ENCODE peak calls at places on chromosomes 12 and 14, in six cellular contexts. P, G, W, J, Y and R are unnamed samples.

GRCh38 chr12:42568952-42569916 is 20.3 kb downstream of the PRICKLE1 start:
- DNase-seq in P (no peak), G (no peak), W (no peak), J (no peak), Y (no peak), R (no peak)

GRCh38 chr14:51652168-51653095 is 722 bp downstream of the FRMD6 start:
- DNase-seq in P (peak; percentile 56), G (no peak), W (peak; percentile 38), J (peak; percentile 82), Y (peak; percentile 71), R (peak; percentile 23)

GRCh38 chr14:90663680-90664079 is 152.6 kb downstream of the TTC7B start:
- DNase-seq in P (no peak), G (no peak), W (no peak), J (no peak), Y (no peak), R (no peak)

GRCh38 chr12:117836476-117836875 is 132.3 kb downstream of the KSR2 start:
- DNase-seq in P (no peak), G (no peak), W (no peak), J (no peak), Y (no peak), R (no peak)

GRCh38 chr12:85779768-85780167 is 56.4 kb downstream of the RASSF9 start:
- DNase-seq in P (no peak), G (no peak), W (no peak), J (no peak), Y (no peak), R (no peak)

GRCh38 chr12:82685721-82686222 is 934 bp upstream of the TMTC2 start:
- DNase-seq in P (peak; percentile 93), G (peak; percentile 98), W (peak; percentile 98), J (peak; percentile 96), Y (peak; percentile 99), R (peak; percentile 99)

GRCh38 chr12:53205747-53206146 is 1.3 kb downstream of the ITGB7 start:
- DNase-seq in P (no peak), G (peak; percentile 79), W (peak; percentile 34), J (no peak), Y (no peak), R (no peak)

GRCh38 chr12:124231980-124232653 is 62.8 kb upstream of the RFLNA start:
- DNase-seq in P (no peak), G (no peak), W (peak; percentile 83), J (no peak), Y (no peak), R (peak; percentile 62)

GRCh38 chr12:82358200-82359114 is at the start of the genes CCDC59 and METTL25:
- DNase-seq in P (peak; percentile 97), G (peak; percentile 97), W (peak; percentile 97), J (peak; percentile 97), Y (peak; percentile 99), R (peak; percentile 98)

GRCh38 chr12:6978188-6978986 is 7.7 kb downstream of the EMG1 start:
- DNase-seq in P (no peak), G (no peak), W (no peak), J (no peak), Y (no peak), R (peak; percentile 74)

GRCh38 chr14:22084393-22085281 is 411.0 kb upstream of the OR4E1 start:
- DNase-seq in P (no peak), G (no peak), W (no peak), J (no peak), Y (peak; percentile 34), R (no peak)

GRCh38 chr12:132400011-132400641 is 70.7 kb upstream of the GALNT9 start:
- DNase-seq in P (no peak), G (no peak), W (no peak), J (no peak), Y (no peak), R (peak; percentile 64)

GRCh38 chr12:51281202-51281924 is 11.1 kb upstream of the SMAGP start:
- DNase-seq in P (no peak), G (no peak), W (no peak), J (no peak), Y (no peak), R (no peak)

GRCh38 chr12:104573-105081 is 38.1 kb downstream of the IQSEC3 start:
- DNase-seq in P (no peak), G (no peak), W (no peak), J (no peak), Y (peak; percentile 52), R (no peak)
- H3K27me3 ChIP-seq in P (no peaks in the 10 kb centered on the region), G (peaks cover 48% of the 10 kb centered on the region), W (peaks cover 72% of the 10 kb centered on the region), J (no peaks in the 10 kb centered on the region), Y (no peaks in the 10 kb centered on the region), R (no peaks in the 10 kb centered on the region)

DNA sequence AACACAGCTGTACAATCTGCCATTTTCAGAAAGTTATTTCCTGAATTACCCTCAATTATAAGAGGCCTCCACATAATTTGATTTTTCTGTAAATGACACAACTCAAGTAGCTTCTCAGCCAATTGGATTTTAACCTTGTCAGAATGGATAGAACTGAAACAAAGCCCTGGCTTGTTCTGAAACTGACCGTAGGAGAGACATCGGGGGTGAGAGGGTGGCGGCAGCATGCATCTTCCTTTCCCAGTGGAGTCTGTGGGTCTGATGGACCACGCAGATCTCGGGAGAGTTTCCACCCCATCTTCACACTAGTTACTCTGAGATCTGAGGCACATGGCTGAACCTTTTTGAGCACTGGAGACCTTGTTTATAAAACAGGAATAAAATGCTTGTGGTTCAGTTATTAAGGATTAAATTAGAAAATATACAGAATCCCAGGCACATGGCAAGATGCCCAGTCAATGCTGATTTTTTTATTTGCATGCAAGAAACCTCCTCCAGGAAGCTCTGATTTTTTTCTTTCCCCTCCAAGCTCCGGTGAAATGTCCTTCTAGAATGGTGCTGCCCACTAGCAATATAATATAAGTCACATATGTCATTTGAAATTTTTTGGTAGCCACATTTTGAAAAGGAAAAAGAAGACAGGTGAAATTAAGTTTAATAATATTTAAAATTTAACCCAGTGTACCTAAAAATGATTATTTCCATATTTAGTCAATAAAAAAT is 153.9 kb downstream of the CHST11 start:
- DNase-seq in P (no peak), G (no peak), W (no peak), J (no peak), Y (no peak), R (no peak)
- TF ChIP-seq CTCF in P (no peak), G (no peak), W (no peak), J (no peak), Y (no peak), R (no peak)

GRCh38 chr14:69693145-69693544 is 73.8 kb upstream of the SRSF5 start:
- DNase-seq in P (no peak), G (no peak), W (peak; percentile 48), J (no peak), Y (no peak), R (no peak)

GRCh38 chr14:69692542-69693053 is 74.3 kb upstream of the SRSF5 start:
- DNase-seq in P (no peak), G (no peak), W (no peak), J (no peak), Y (no peak), R (no peak)

GRCh38 chr14:69694730-69695663 is 71.9 kb upstream of the SRSF5 start:
- DNase-seq in P (no peak), G (no peak), W (no peak), J (no peak), Y (no peak), R (peak; percentile 47)

GRCh38 chr14:69695664-69696527 is 71.0 kb upstream of the SRSF5 start:
- DNase-seq in P (no peak), G (no peak), W (peak; percentile 52), J (no peak), Y (no peak), R (no peak)

DNA sequence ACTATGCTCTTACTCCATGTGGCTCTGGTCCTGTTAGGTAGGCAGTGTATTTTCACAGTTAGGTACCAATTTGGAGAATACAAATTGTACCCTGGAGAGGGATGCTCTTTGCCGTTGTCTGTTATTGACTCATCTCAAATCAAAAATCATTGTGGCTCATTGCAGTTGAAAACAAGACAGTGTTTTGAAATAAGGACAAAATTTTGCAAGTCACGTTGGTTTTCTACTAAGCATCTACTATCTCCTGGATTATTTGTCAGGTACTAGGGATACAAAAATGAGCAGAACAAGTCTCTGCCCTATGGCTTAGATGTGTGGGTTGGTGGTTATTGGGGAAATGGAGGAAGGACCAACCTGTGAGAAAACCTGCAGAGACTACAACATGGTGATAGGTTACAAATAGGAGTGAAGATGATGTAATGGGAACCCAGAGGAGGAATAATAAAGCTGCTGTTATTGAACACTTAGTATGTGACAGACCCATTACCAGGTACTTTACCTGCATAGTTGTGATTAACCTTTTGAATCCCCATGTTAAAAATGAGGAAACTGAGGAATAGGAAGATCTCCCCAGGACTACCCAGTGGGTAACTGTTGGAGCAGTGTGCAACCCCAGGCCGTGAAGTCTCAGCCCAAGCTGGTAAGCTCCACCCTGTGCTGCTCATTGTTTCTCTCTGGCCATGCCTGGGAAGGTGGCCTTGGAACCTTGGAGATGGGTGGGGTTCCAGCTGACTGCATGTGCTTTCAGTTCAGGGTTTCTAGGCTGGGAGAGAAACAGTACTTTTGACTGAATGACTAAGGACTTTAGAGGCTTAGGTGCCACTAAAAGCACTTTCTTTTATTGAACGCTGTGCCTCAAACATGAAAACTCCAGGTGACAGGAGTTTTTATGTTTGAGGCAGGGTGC is 72.9 kb upstream of the SRSF5 start:
- DNase-seq in P (no peak), G (no peak), W (peak; percentile 75), J (no peak), Y (peak; percentile 84), R (no peak)
- TF ChIP-seq POLR2A in P (no peak), G (no peak), W (no peak), J (no peak), Y (no peak), R (no peak)

GRCh38 chr14:76922599-76922998 is 96.4 kb downstream of the LRRC74A start:
- DNase-seq in P (no peak), G (no peak), W (no peak), J (no peak), Y (no peak), R (no peak)

GRCh38 chr14:76926521-76927251 is 100.5 kb downstream of the LRRC74A start:
- DNase-seq in P (peak; percentile 63), G (no peak), W (no peak), J (no peak), Y (peak; percentile 85), R (no peak)

GRCh38 chr14:76922092-76922491 is 95.9 kb downstream of the LRRC74A start:
- DNase-seq in P (no peak), G (no peak), W (no peak), J (no peak), Y (no peak), R (no peak)

GRCh38 chr14:76923422-76924362 is 97.5 kb downstream of the LRRC74A start:
- DNase-seq in P (no peak), G (no peak), W (no peak), J (no peak), Y (peak; percentile 76), R (no peak)

GRCh38 chr14:76924363-76925151 is 98.3 kb downstream of the LRRC74A start:
- DNase-seq in P (no peak), G (no peak), W (no peak), J (no peak), Y (peak; percentile 83), R (no peak)
- H3K27me3 ChIP-seq in P (no peaks in the 10 kb centered on the region), G (no peaks in the 10 kb centered on the region), W (no peaks in the 10 kb centered on the region), J (no peaks in the 10 kb centered on the region), Y (no peaks in the 10 kb centered on the region), R (no peaks in the 10 kb centered on the region)

GRCh38 chr12:49930515-49931288 is 19.8 kb upstream of the AQP2 start:
- DNase-seq in P (no peak), G (no peak), W (no peak), J (no peak), Y (no peak), R (no peak)
- TF ChIP-seq CTCF in P (no peak), G (no peak), W (no peak), J (no peak), Y (no peak), R (no peak)